ENCODE peak calls at places on chromosomes 3 and 15, in five cellular contexts. J is cardiac fibroblast, H is stomach, B is keratinocyte, K is left ventricle myocardium inferior. Z is an unnamed sample.

GRCh38 chr3:32832193-32832592 is 14.4 kb downstream of the TRIM71 start:
- DNase-seq in J (no peak), H (no peak), B (no peak), K (no peak), Z (no peak)

GRCh38 chr3:187368765-187369450 is 723 bp downstream of the RTP4 start:
- DNase-seq in J (no peak), H (no peak), B (no peak), K (no peak), Z (peak)

GRCh38 chr3:74021451-74021850 is 396.7 kb upstream of the PDZRN3 start:
- DNase-seq in J (no peak), H (no peak), B (no peak), K (no peak), Z (no peak)

GRCh38 chr3:167467848-167468611 is 5.8 kb downstream of the SERPINI2 start:
- DNase-seq in J (no peak), H (no peak), B (no peak), K (no peak), Z (no peak)

GRCh38 chr3:16802382-16802781 is 82.4 kb upstream of the PLCL2 start:
- DNase-seq in J (no peak), H (no peak), B (no peak), K (no peak), Z (peak)

GRCh38 chr15:86571873-86572272 is 492.2 kb downstream of the AGBL1 start:
- DNase-seq in J (no peak), H (no peak), B (no peak), K (no peak), Z (no peak)

GRCh38 chr15:92521624-92522008 is 127.9 kb downstream of the ST8SIA2 start:
- DNase-seq in J (peak), H (peak), B (peak), K (peak), Z (peak)

GRCh38 chr15:70826634-70827033 is 27.3 kb downstream of the LARP6 start:
- DNase-seq in J (peak), H (no peak), B (peak), K (no peak), Z (no peak)

GRCh38 chr3:50122661-50123391 is 32.3 kb upstream of the SEMA3F start:
- DNase-seq in J (no peak), H (no peak), B (no peak), K (peak), Z (peak)

GRCh38 chr15:101307048-101307896 is 12.2 kb upstream of the SNRPA1 start:
- DNase-seq in J (no peak), H (no peak), B (no peak), K (no peak), Z (no peak)

GRCh38 chr3:156675744-156676466 is 1.5 kb downstream of the TIPARP start:
- DNase-seq in J (peak), H (peak), B (peak), K (peak), Z (no peak)

GRCh38 chr3:194967126-194968117 is 281.7 kb downstream of the FAM43A start:
- DNase-seq in J (peak), H (peak), B (no peak), K (no peak), Z (no peak)

GRCh38 chr3:6549296-6549695 is 311.6 kb upstream of the GRM7 start:
- DNase-seq in J (no peak), H (no peak), B (no peak), K (no peak), Z (no peak)

GRCh38 chr15:100879461-100880138 is at the start of gene ALDH1A3:
- DNase-seq in J (peak), H (no peak), B (no peak), K (peak), Z (peak)

GRCh38 chr3:69309810-69310209 is 76.1 kb downstream of the FRMD4B start:
- DNase-seq in J (peak), H (no peak), B (no peak), K (no peak), Z (no peak)

GRCh38 chr15:65631503-65631902 is 9.8 kb downstream of the SLC24A1 start:
- DNase-seq in J (no peak), H (no peak), B (no peak), K (no peak), Z (no peak)

GRCh38 chr15:79853492-79854328 is 43.1 kb downstream of the MTHFS start:
- DNase-seq in J (peak), H (peak), B (peak), K (peak), Z (peak)

GRCh38 chr3:125437631-125438435 is 62.7 kb upstream of the ZNF148 start:
- DNase-seq in J (peak), H (peak), B (no peak), K (peak), Z (peak)

GRCh38 chr3:169299129-169299528 is 364.4 kb downstream of the MECOM start:
- DNase-seq in J (no peak), H (no peak), B (no peak), K (no peak), Z (no peak)

GRCh38 chr3:31532587-31533168 is at the start of gene STT3B:
- DNase-seq in J (peak), H (peak), B (no peak), K (peak), Z (peak)

GRCh38 chr3:173745952-173746682 is 348.6 kb downstream of the NLGN1 start:
- DNase-seq in J (peak), H (no peak), B (no peak), K (no peak), Z (no peak)

GRCh38 chr3:134149286-134149685 is 101.4 kb downstream of the RYK start:
- DNase-seq in J (no peak), H (no peak), B (no peak), K (no peak), Z (no peak)

GRCh38 chr3:101544181-101544850 is 17.4 kb upstream of the TRMT10C start:
- DNase-seq in J (no peak), H (no peak), B (no peak), K (no peak), Z (no peak)
- TF ChIP-seq CTCF in J (peak), H (no peak), B (peak), K (no peak), Z (no peak)

DNA sequence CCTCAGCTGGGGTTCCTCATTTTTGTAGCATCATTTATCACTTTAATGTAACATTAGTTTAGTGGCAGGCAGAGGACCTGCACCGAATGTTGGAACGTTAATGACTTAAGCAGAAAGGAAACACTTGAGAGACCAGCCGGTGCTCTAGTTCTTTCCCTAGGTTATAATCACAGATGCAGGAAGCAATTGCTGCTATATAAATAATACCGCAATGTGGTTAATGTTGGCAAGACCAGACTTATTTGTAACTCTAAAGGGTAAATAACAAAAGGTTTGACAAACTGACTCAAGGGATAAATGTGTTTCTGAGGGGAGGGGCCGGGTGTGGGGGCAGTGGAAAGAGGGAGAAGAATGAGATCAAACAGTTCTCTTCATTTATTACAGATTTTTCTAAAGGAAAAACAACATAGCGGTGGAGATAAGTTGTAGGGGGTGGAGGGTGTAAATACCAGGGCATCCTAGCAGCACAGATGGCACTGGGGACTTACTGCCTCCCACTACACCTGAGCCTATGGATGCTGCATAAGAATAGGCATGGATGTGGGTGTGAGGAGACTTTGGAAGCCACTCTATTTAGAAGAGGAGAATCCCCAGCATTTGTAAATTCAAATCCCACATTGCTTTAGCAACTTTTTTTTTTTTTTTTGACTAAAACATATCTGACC is 27.6 kb upstream of the IL1RAP start:
- DNase-seq in J (peak), H (no peak), B (no peak), K (no peak), Z (no peak)
- TF ChIP-seq CTCF in J (no peak), H (no peak), B (no peak), K (no peak), Z (no peak)

GRCh38 chr3:8705575-8705974 is 28.0 kb upstream of the CAV3 start:
- DNase-seq in J (no peak), H (no peak), B (no peak), K (no peak), Z (no peak)

DNA sequence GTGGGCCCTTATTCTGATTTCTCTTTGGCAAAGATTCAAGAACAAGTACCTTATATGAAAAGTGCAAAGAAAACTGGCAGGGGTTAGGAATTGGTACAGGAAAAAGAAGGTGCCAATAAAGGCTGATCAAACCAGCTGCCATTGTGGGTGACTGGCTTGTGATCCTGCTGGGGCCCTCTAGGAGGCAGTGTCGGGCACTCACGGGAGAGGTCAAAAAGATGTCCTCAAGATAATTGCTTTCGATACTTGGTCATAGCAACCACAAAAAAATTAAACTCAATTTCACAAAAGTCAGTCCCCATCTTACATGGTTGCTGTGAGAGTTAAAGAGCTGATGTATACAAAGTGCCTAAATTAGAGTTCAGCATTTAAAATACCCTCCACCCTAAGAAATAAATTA is 31.0 kb upstream of the CAV3 start:
- DNase-seq in J (no peak), H (no peak), B (no peak), K (no peak), Z (peak)
- TF ChIP-seq CTCF in J (peak), H (no peak), B (peak), K (no peak), Z (peak)

GRCh38 chr3:41035445-41036022 is 163.8 kb upstream of the CTNNB1 start:
- DNase-seq in J (no peak), H (no peak), B (no peak), K (no peak), Z (no peak)

GRCh38 chr3:41029356-41029755 is 169.9 kb upstream of the CTNNB1 start:
- DNase-seq in J (no peak), H (no peak), B (no peak), K (no peak), Z (no peak)

GRCh38 chr3:41037651-41038334 is 161.5 kb upstream of the CTNNB1 start:
- DNase-seq in J (no peak), H (no peak), B (no peak), K (no peak), Z (no peak)

DNA sequence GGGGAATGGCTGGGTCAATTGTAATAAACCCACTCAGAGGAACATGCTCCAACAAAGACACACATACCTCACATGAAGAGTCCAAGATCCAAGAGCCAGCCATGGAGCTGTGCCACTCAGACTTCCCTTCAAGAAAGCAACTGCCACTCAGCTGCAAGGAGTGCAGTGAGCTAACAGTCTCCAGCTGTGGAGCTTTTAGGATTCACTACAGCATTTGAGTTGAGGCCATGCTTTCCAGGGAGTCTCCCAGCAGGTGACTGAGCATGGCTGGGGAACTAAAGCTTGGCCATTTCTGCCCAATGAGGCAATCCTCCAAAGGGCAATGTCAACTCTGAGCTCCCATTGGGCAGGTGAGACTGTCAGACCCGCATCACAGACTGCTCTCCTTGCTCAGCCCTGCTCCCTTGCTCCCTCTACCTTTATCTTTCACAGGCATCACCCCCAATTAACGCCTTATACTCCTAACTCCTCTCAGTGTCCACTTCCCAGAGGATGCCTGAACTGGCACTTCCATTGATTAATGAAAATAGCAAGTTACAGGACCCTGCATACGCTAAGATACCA is 165.3 kb upstream of the CTNNB1 start:
- DNase-seq in J (no peak), H (no peak), B (no peak), K (no peak), Z (no peak)
- TF ChIP-seq CTCF in J (no peak), H (no peak), B (peak), K (no peak), Z (no peak)

GRCh38 chr3:61778095-61778494 is 216.7 kb downstream of the PTPRG start:
- DNase-seq in J (no peak), H (no peak), B (no peak), K (no peak), Z (no peak)
- TF ChIP-seq CTCF in J (no peak), H (no peak), B (no peak), K (peak), Z (no peak)

GRCh38 chr15:80996247-80996646 is 4.5 kb upstream of the TLNRD1 start:
- DNase-seq in J (peak), H (no peak), B (no peak), K (no peak), Z (no peak)

GRCh38 chr15:80999623-81000036 is 1.1 kb upstream of the TLNRD1 start:
- DNase-seq in J (no peak), H (peak), B (no peak), K (no peak), Z (peak)

GRCh38 chr15:80997692-80998091 is 3.0 kb upstream of the TLNRD1 start:
- DNase-seq in J (no peak), H (no peak), B (no peak), K (no peak), Z (no peak)

GRCh38 chr15:81000144-81000625 is 538 bp upstream of the TLNRD1 start:
- DNase-seq in J (peak), H (no peak), B (no peak), K (no peak), Z (peak)

DNA sequence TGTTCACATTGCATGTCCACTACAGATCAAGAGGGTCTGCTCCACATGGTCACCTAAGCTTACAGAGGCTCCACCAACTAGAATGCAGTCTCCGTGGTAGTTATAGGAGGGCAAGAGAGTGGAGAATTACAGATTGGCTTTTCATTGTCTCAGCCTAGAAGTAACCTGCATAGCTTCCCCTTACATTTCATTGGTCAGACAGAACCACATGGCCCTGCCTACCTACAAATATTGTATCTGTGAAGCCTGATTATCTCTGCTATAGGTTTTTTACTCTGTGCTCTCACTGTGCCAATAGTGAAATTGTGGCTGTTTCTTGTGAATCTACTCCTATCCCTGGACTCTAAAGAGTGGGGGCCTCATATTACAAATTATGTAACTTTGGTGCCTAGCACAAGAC is 2.5 kb upstream of the TLNRD1 start:
- DNase-seq in J (no peak), H (no peak), B (no peak), K (no peak), Z (no peak)
- TF ChIP-seq CTCF in J (no peak), H (no peak), B (no peak), K (no peak), Z (no peak)

Z was measured in GM20000.